ENCODE peak calls at places on chromosomes 12 and 14, in eight cellular contexts. F is stomach, U is fibroblast of lung, A is breast epithelium, L is cardiac muscle cell, V is pancreas, B is lower lobe of right lung, W is A549. D is an unnamed sample.
A peak's percentile ranks its signal among the peaks of the same experiment; 100 is the strongest.

GRCh38 chr12:76690916-76691700 is 72.8 kb upstream of the ZDHHC17 start:
- DNase-seq in F (no peak), U (peak; percentile 56), A (no peak), L (peak; percentile 77), V (no peak), B (no peak), W (no peak), D (no peak)

GRCh38 chr12:72281145-72281544 is 9.0 kb downstream of the TRHDE start:
- DNase-seq in F (no peak), U (peak; percentile 82), A (no peak), L (no peak), V (no peak), B (no peak), W (no peak), D (no peak)

GRCh38 chr14:50410921-50411320 is 14.2 kb upstream of the CDKL1 start:
- DNase-seq in F (no peak), U (peak; percentile 90), A (no peak), L (peak; percentile 85), V (no peak), B (no peak), W (no peak), D (no peak)

GRCh38 chr12:79329933-79330332 is 360.8 kb downstream of the PAWR start:
- DNase-seq in F (no peak), U (peak; percentile 50), A (no peak), L (no peak), V (no peak), B (no peak), W (no peak), D (no peak)

GRCh38 chr14:100155049-100155621 is 4.3 kb downstream of the DEGS2 start:
- DNase-seq in F (no peak), U (no peak), A (peak; percentile 49), L (peak; percentile 25), V (no peak), B (no peak), W (peak; percentile 70), D (peak; percentile 77)

GRCh38 chr14:41986083-41986645 is 379.5 kb downstream of the LRFN5 start:
- DNase-seq in F (no peak), U (no peak), A (no peak), L (no peak), V (no peak), B (no peak), W (no peak), D (no peak)

GRCh38 chr14:59630281-59630963 is 53.8 kb upstream of the CCDC175 start:
- DNase-seq in F (no peak), U (peak; percentile 30), A (no peak), L (peak; percentile 19), V (no peak), B (peak; percentile 41), W (no peak), D (no peak)

GRCh38 chr12:116164976-116165425 is 112.5 kb downstream of the MED13L start:
- DNase-seq in F (no peak), U (peak; percentile 78), A (no peak), L (peak; percentile 34), V (no peak), B (no peak), W (peak; percentile 31), D (no peak)

GRCh38 chr14:32525591-32525990 is 196.5 kb downstream of the AKAP6 start:
- DNase-seq in F (no peak), U (no peak), A (no peak), L (no peak), V (no peak), B (no peak), W (no peak), D (no peak)

GRCh38 chr12:93853698-93854478 is 176.7 kb downstream of the CRADD start:
- DNase-seq in F (no peak), U (no peak), A (no peak), L (peak; percentile 25), V (no peak), B (no peak), W (no peak), D (no peak)

GRCh38 chr14:104135904-104136471 is 2.4 kb upstream of the KIF26A start:
- DNase-seq in F (no peak), U (no peak), A (no peak), L (no peak), V (peak; percentile 37), B (peak; percentile 42), W (no peak), D (peak; percentile 27)

GRCh38 chr12:113221997-113222729 is 899 bp downstream of the TPCN1 start:
- DNase-seq in F (no peak), U (no peak), A (no peak), L (no peak), V (no peak), B (no peak), W (no peak), D (peak; percentile 34)

GRCh38 chr12:88516811-88517210 is 63.5 kb downstream of the KITLG start:
- DNase-seq in F (no peak), U (no peak), A (no peak), L (no peak), V (no peak), B (no peak), W (no peak), D (no peak)

GRCh38 chr12:94704452-94704871 is 54.1 kb upstream of the TMCC3 start:
- DNase-seq in F (peak; percentile 51), U (peak; percentile 90), A (no peak), L (peak; percentile 73), V (no peak), B (no peak), W (peak; percentile 86), D (no peak)

GRCh38 chr12:4579305-4580097 is 17.5 kb downstream of the DYRK4 start:
- DNase-seq in F (no peak), U (no peak), A (no peak), L (peak; percentile 22), V (no peak), B (no peak), W (peak; percentile 35), D (no peak)

GRCh38 chr12:34354239-34355200 is 332.2 kb downstream of the ALG10 start:
- DNase-seq in F (no peak), U (no peak), A (no peak), L (no peak), V (no peak), B (no peak), W (peak; percentile 69), D (no peak)

GRCh38 chr14:26121181-26121580 is 476.7 kb downstream of the NOVA1 start:
- DNase-seq in F (no peak), U (no peak), A (no peak), L (no peak), V (no peak), B (no peak), W (no peak), D (no peak)

GRCh38 chr12:108598553-108599250 is 818 bp upstream of the TMEM119 start:
- DNase-seq in F (no peak), U (no peak), A (no peak), L (no peak), V (no peak), B (no peak), W (no peak), D (no peak)

GRCh38 chr12:94211011-94211410 is 62.6 kb downstream of the PLXNC1 start:
- DNase-seq in F (no peak), U (no peak), A (no peak), L (peak; percentile 36), V (no peak), B (no peak), W (no peak), D (no peak)

GRCh38 chr14:50531595-50532501 is 521 bp downstream of the MAP4K5 start:
- DNase-seq in F (peak; percentile 48), U (peak; percentile 55), A (peak; percentile 22), L (peak; percentile 54), V (peak; percentile 64), B (peak; percentile 74), W (peak; percentile 61), D (peak; percentile 71)

DNA sequence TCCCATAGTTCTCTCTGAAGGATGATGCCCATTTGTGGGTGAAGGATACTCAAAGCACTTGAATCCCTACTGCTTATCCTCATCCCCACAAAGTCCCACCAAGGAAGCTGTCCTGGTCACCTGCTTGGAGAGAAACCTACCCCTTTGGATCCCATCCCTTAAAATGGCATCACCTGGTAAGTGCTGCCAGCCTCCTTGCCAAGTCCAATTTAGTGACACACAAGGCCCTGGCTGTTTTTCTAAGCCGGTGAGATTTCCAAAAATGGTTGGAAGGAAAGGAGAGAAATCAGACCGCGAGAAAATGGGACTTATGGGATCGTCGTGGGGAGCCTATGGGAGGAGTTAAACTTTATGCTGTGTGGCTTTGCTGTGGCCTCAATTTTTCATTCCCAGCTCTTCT is 358.2 kb downstream of the FUT8 start:
- DNase-seq in F (no peak), U (no peak), A (no peak), L (no peak), V (no peak), B (no peak), W (no peak), D (no peak)
- TF ChIP-seq CTCF in F (no peak), U (no peak), A (no peak), L (no peak), V (no peak), B (no peak), W (no peak), D (no peak)

DNA sequence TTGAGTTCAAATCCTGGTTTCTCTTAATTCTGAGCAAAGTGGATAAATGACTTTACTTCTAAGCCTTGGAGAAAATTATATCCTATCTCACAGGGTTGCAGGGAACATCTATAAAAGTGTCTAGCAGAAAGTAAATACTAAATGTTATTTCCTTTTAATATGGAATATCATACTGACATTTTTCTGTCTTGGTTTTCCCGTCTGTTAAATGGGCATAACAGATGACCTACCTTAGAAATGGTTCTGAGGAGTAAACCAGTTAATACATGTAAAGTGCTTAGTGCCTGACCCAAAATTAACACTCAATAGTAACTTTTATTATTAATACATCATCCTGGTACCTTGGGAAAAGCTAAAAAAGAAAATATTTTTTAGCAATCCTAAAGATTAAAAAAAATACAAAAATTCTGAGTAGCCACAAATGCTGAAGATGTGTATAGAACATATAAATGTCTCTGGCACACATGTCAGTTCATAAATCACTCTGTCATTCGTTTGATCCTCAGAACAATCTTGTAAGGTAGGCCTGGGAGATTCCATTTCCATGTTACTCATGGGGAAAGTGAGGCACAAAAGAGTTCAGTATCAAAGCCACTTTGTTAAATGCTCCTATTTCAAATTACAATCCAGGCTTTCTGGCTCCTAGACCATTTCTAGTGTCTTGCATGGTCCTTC is 1.3 kb downstream of the VIPAS39 start:
- DNase-seq in F (no peak), U (no peak), A (no peak), L (no peak), V (no peak), B (no peak), W (no peak), D (no peak)
- H3K4me3 ChIP-seq in F (no peak overlapping the region), U (peak overlapping the region; percentile 86), A (peak overlapping the region; percentile 90), L (peak overlapping the region; percentile 71), V (no peak overlapping the region), B (peak overlapping the region; percentile 92), W (peak overlapping the region; percentile 91), D (no peak overlapping the region)

GRCh38 chr12:121534495-121535148 is 46.2 kb downstream of the KDM2B start:
- DNase-seq in F (no peak), U (no peak), A (no peak), L (no peak), V (no peak), B (no peak), W (no peak), D (no peak)
- H3K4me1 ChIP-seq in F (peaks cover 51% of the 10 kb centered on the region), U (peaks cover 37% of the 10 kb centered on the region), A (no peaks in the 10 kb centered on the region), L (peaks cover 22% of the 10 kb centered on the region), V (no peaks in the 10 kb centered on the region), B (peaks cover 80% of the 10 kb centered on the region), W (peaks cover 35% of the 10 kb centered on the region), D (peaks cover 22% of the 10 kb centered on the region)

DNA sequence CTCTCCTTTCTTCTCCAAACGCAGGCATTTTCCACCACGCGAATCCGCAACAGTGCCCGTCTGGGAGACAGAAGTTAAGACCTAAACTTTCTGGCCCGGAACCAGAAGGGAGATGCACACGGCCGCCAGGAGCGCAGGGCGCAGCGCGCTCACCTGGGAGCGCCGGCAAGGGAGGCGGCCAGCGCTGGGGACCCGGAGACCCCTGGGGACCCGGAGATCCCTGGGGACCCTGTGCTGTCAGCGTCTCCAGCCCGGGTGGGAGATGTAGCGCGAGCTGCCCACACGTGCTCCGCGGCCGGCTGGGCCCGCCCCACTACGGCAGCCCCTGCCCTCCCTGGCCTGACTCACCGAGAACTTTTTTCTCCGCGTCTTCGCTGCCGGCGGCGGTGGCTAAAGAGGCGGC is 620 bp downstream of the YBX3 start:
- DNase-seq in F (peak; percentile 43), U (peak; percentile 69), A (peak; percentile 40), L (peak; percentile 70), V (peak; percentile 73), B (peak; percentile 68), W (no peak), D (peak; percentile 67)
- TF ChIP-seq CTCF in F (no peak), U (peak; percentile 10), A (peak; percentile 54), L (peak; percentile 20), V (no peak), B (no peak), W (no peak), D (no peak)

D was measured in mucosa of descending colon.